ENCODE peak calls at places on chromosomes 12 and 14, in four cellular contexts. K is transverse colon, T is mucosa of descending colon, F is neural progenitor cell. Z is an unnamed sample.
A peak's percentile ranks its signal among the peaks of the same experiment; 100 is the strongest.

GRCh38 chr12:98373019-98373554 is 142.3 kb upstream of the TMPO start:
- DNase-seq in K (no peak), T (no peak), F (peak; percentile 73), Z (no peak)

GRCh38 chr12:121145221-121145620 is 12.5 kb downstream of the P2RX7 start:
- DNase-seq in K (no peak), T (no peak), F (no peak), Z (no peak)

GRCh38 chr14:99481745-99482099 is 513 bp downstream of the CCNK start:
- DNase-seq in K (no peak), T (no peak), F (no peak), Z (peak; percentile 44)

GRCh38 chr14:28751467-28752058 is 15.0 kb upstream of the FOXG1 start:
- DNase-seq in K (no peak), T (no peak), F (peak; percentile 85), Z (peak; percentile 33)

GRCh38 chr14:92471919-92472318 is 41.7 kb upstream of the RIN3 start:
- DNase-seq in K (peak; percentile 15), T (no peak), F (no peak), Z (peak; percentile 33)

GRCh38 chr12:45329238-45329637 is 113.3 kb downstream of the ANO6 start:
- DNase-seq in K (no peak), T (no peak), F (no peak), Z (no peak)

GRCh38 chr14:102900631-102901571 is 21.6 kb upstream of the AMN start:
- DNase-seq in K (no peak), T (no peak), F (no peak), Z (no peak)

GRCh38 chr12:75792687-75793086 is 238.9 kb downstream of the PHLDA1 start:
- DNase-seq in K (no peak), T (no peak), F (no peak), Z (no peak)

GRCh38 chr14:101451166-101451565 is 110.1 kb upstream of the DIO3 start:
- DNase-seq in K (no peak), T (no peak), F (no peak), Z (no peak)

GRCh38 chr14:67557118-67557517 is 24.0 kb downstream of the PLEKHH1 start:
- DNase-seq in K (no peak), T (no peak), F (no peak), Z (no peak)

GRCh38 chr12:120719496-120720233 is 6.0 kb upstream of the ACADS start:
- DNase-seq in K (no peak), T (no peak), F (no peak), Z (peak; percentile 50)

GRCh38 chr12:39772708-39773665 is 153.4 kb upstream of the ABCD2 start:
- DNase-seq in K (no peak), T (no peak), F (no peak), Z (no peak)

GRCh38 chr12:94779520-94779919 is 129.2 kb upstream of the TMCC3 start:
- DNase-seq in K (no peak), T (no peak), F (no peak), Z (no peak)

GRCh38 chr12:131457331-131458047 is 253.4 kb upstream of the SFSWAP start:
- DNase-seq in K (no peak), T (peak; percentile 4), F (no peak), Z (no peak)

GRCh38 chr12:111455448-111456320 is 50.0 kb downstream of the SH2B3 start:
- DNase-seq in K (no peak), T (no peak), F (no peak), Z (no peak)

GRCh38 chr14:51507556-51508511 is 143.9 kb upstream of the FRMD6 start:
- DNase-seq in K (peak; percentile 22), T (peak; percentile 45), F (peak; percentile 8), Z (peak; percentile 47)

GRCh38 chr12:109289004-109289403 is 20.1 kb downstream of the FOXN4 start:
- DNase-seq in K (no peak), T (no peak), F (no peak), Z (no peak)

GRCh38 chr12:108722992-108723766 is 8.1 kb downstream of the CORO1C start:
- DNase-seq in K (no peak), T (no peak), F (no peak), Z (no peak)

GRCh38 chr14:91070572-91070971 is 10.1 kb upstream of the RPS6KA5 start:
- DNase-seq in K (no peak), T (no peak), F (no peak), Z (no peak)

GRCh38 chr12:109444263-109444662 is 32.8 kb downstream of the KCTD10 start:
- DNase-seq in K (no peak), T (no peak), F (no peak), Z (no peak)

GRCh38 chr12:123237646-123238329 is 4.6 kb downstream of the MTRFR start:
- DNase-seq in K (peak; percentile 72), T (peak; percentile 69), F (peak; percentile 53), Z (peak; percentile 75)

GRCh38 chr12:58310828-58311273 is 369.5 kb downstream of the ATP23 start:
- DNase-seq in K (no peak), T (no peak), F (no peak), Z (no peak)

GRCh38 chr14:77541905-77542304 is 43.3 kb upstream of the ISM2 start:
- DNase-seq in K (no peak), T (no peak), F (no peak), Z (no peak)

GRCh38 chr14:96827310-96827709 is 30.1 kb downstream of the VRK1 start:
- DNase-seq in K (no peak), T (no peak), F (peak; percentile 26), Z (no peak)

GRCh38 chr12:34294137-34294536 is 271.8 kb downstream of the ALG10 start:
- DNase-seq in K (no peak), T (peak; percentile 4), F (no peak), Z (no peak)

GRCh38 chr12:34296143-34297041 is 274.1 kb downstream of the ALG10 start:
- DNase-seq in K (no peak), T (peak; percentile 3), F (no peak), Z (no peak)

GRCh38 chr12:34295366-34296142 is 273.3 kb downstream of the ALG10 start:
- DNase-seq in K (peak; percentile 1), T (no peak), F (no peak), Z (no peak)

GRCh38 chr12:34292736-34293625 is 270.7 kb downstream of the ALG10 start:
- DNase-seq in K (peak; percentile 1), T (peak; percentile 10), F (no peak), Z (no peak)

DNA sequence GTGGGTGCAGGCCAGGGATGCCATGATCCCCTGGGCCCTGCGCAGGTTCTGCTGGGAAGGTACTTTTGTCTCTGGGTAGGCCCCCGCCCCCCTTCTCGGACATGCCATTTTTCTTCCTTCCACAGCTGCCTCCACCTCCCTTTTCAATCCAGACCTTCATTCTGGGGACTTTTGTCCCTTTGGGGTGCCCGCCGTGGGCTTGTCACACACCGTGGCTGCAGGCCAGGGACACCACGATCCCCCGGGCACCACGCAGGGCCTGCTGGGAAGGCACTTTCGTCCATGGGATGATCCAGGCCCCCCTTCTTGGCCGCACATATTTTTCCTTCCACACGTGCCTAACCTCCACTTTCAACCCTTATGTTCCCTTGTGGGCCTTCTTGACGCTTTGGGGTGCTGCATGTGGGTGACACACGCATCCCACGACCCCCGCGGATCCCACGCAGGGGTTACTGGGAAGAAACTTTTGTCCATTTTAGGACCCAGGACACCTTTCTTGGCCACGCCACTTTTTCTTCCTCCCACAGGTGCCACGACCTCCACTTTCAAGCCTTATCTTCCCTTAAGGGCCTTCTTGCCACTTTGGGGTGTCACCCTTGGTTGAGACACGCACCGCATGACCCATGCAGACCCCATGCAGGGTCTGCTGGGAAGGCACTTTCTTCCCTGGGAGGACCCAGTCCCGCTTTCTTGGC is 272.5 kb downstream of the ALG10 start:
- DNase-seq in K (peak; percentile 1), T (peak; percentile 4), F (no peak), Z (no peak)
- H3K9me3 ChIP-seq in K (peaks cover 3% of the 10 kb centered on the region), T (peaks cover 97% of the 10 kb centered on the region), F (no peaks in the 10 kb centered on the region), Z (no peaks in the 10 kb centered on the region)

GRCh38 chr14:89521988-89522387 is 105.0 kb upstream of the FOXN3 start:
- DNase-seq in K (no peak), T (no peak), F (no peak), Z (no peak)

GRCh38 chr14:89524412-89524811 is 107.4 kb upstream of the FOXN3 start:
- DNase-seq in K (no peak), T (no peak), F (no peak), Z (no peak)

GRCh38 chr14:89516173-89516572 is 99.1 kb upstream of the FOXN3 start:
- DNase-seq in K (no peak), T (no peak), F (no peak), Z (no peak)

DNA sequence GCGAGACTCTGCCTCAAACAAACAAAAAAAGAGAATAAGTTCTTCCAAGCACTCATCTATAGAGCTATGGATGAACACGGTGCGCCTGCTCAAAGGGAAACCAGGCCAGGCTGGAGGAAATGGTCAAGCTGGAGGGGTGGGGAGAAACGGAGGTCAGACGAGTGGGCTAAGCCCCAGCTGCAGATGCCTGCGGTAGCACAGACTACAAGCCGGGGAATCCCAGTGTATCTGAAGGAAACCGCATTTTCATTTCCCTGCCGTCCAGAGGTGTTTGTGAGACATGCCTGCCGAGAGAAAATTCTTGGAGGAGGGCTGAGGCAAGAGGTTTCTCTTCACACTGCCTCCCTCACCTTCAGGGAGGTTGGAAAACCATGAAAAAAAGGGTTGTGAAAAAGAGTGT is 102.0 kb upstream of the FOXN3 start:
- DNase-seq in K (no peak), T (no peak), F (no peak), Z (no peak)
- H3K9me3 ChIP-seq in K (peaks cover 7% of the 10 kb centered on the region), T (peaks cover 2% of the 10 kb centered on the region), F (peaks cover 7% of the 10 kb centered on the region), Z (no peaks in the 10 kb centered on the region)

GRCh38 chr12:34354239-34355200 is 332.2 kb downstream of the ALG10 start:
- DNase-seq in K (no peak), T (no peak), F (no peak), Z (no peak)

GRCh38 chr12:34358198-34358597 is 335.9 kb downstream of the ALG10 start:
- DNase-seq in K (no peak), T (no peak), F (no peak), Z (no peak)

GRCh38 chr12:34352098-34352497 is 329.8 kb downstream of the ALG10 start:
- DNase-seq in K (no peak), T (no peak), F (no peak), Z (no peak)

GRCh38 chr12:34357791-34358190 is 335.5 kb downstream of the ALG10 start:
- DNase-seq in K (no peak), T (no peak), F (no peak), Z (no peak)

DNA sequence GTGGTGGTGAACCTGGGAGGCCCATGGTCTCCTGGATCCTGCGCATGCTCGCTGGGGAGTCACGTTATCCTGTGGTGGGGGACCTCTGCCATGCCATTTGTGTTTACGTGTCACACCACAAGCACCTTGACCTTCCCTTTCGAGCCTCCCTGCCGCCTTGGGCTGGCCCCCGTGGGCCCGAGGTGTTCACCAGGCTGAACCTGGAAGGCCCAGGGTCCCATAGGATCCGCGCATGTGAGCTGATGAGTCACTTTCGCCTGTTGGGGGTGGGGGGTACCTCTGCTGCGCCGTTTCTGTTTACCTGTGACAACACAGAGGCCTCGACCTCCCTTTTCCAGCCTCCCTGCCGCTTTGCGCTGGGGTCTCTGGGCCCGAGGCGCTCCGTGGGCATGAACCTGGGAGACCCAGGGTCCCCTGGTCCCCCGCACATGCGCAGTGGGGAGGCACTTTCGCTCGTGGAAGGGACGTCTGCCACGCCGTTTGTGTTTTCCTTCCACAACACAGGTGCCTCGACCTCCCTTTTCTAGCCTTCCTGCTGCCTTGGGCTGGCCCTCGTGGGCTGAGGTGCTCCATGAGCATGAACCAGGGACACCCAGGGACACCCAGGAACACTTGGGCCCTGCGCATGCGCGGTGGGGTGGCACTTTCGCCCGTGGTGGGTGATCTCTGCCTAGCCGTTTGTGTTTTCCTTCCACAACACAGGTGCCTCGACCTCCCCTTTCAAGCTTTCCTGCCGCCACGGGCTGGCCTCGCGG is 334.1 kb downstream of the ALG10 start:
- DNase-seq in K (no peak), T (no peak), F (no peak), Z (no peak)
- H3K9me3 ChIP-seq in K (peaks cover 13% of the 10 kb centered on the region), T (peaks cover 99% of the 10 kb centered on the region), F (no peaks in the 10 kb centered on the region), Z (no peaks in the 10 kb centered on the region)

GRCh38 chr12:10623131-10623530 is 9.7 kb upstream of the MAGOHB start:
- DNase-seq in K (no peak), T (no peak), F (no peak), Z (no peak)
- H3K9me3 ChIP-seq in K (no peaks in the 10 kb centered on the region), T (no peaks in the 10 kb centered on the region), F (no peaks in the 10 kb centered on the region), Z (no peaks in the 10 kb centered on the region)

Z was measured in colonic mucosa.